ENCODE peak calls at places on chromosomes 16 and 17, in six cellular contexts. W is AG08395; M is HFF-Myc; N is activated T-helper 9 cell treated with anti-CD3 and anti-CD28 coated beads, Interleukin-2, amount 50 U/mL, for 16 hours; G is iPS DF 6.9; E is T-helper 1 cell. B is an unnamed sample.

GRCh38 chr16:67155305-67156145 is 4.2 kb downstream of the TRADD start:
- DNase-seq in W (peak; percentile 88), M (no peak), N (peak; percentile 76), G (no peak), E (peak; percentile 67), B (peak; percentile 72)

GRCh38 chr16:79601978-79602609 is 1.6 kb upstream of the MAF start:
- DNase-seq in W (peak; percentile 64), M (peak; percentile 31), N (peak; percentile 78), G (no peak), E (peak; percentile 61), B (peak; percentile 10)

GRCh38 chr16:19610200-19610599 is 54.7 kb downstream of the VPS35L start:
- DNase-seq in W (no peak), M (no peak), N (no peak), G (no peak), E (no peak), B (no peak)

GRCh38 chr17:83135692-83136091 is 56.3 kb downstream of the METRNL start:
- DNase-seq in W (no peak), M (no peak), N (no peak), G (no peak), E (no peak), B (no peak)

GRCh38 chr17:19398301-19399181 is 11.6 kb upstream of the MFAP4 start:
- DNase-seq in W (no peak), M (no peak), N (no peak), G (no peak), E (no peak), B (peak; percentile 83)

GRCh38 chr17:74446551-74447500 is 14.9 kb downstream of the GPRC5C start:
- DNase-seq in W (no peak), M (no peak), N (peak; percentile 35), G (no peak), E (no peak), B (no peak)

GRCh38 chr17:6269474-6269873 is 165.4 kb downstream of the AIPL1 start:
- DNase-seq in W (peak; percentile 44), M (no peak), N (no peak), G (no peak), E (no peak), B (peak; percentile 12)

GRCh38 chr16:81524382-81524781 is 79.8 kb downstream of the CMIP start:
- DNase-seq in W (no peak), M (no peak), N (peak; percentile 25), G (no peak), E (no peak), B (no peak)

GRCh38 chr17:46783031-46783593 is 35.4 kb downstream of the WNT3 start:
- DNase-seq in W (no peak), M (no peak), N (no peak), G (no peak), E (no peak), B (no peak)

GRCh38 chr17:74340470-74341023 is 14.5 kb downstream of the KIF19 start:
- DNase-seq in W (no peak), M (no peak), N (no peak), G (no peak), E (no peak), B (no peak)

GRCh38 chr17:42347198-42347597 is 41.0 kb downstream of the STAT3 start:
- DNase-seq in W (peak; percentile 83), M (peak; percentile 76), N (no peak), G (no peak), E (no peak), B (peak; percentile 80)

GRCh38 chr16:56616608-56617211 is 8.3 kb downstream of the MT2A start:
- DNase-seq in W (no peak), M (no peak), N (no peak), G (no peak), E (no peak), B (no peak)

GRCh38 chr17:62869885-62870580 is 61.9 kb upstream of the MARCHF10 start:
- DNase-seq in W (peak; percentile 89), M (peak; percentile 67), N (no peak), G (peak; percentile 87), E (no peak), B (peak; percentile 36)

GRCh38 chr16:67571981-67572431 is 9.7 kb downstream of the CTCF start:
- DNase-seq in W (peak; percentile 52), M (no peak), N (no peak), G (no peak), E (no peak), B (peak; percentile 79)

GRCh38 chr17:79565606-79566250 is 45.1 kb downstream of the RBFOX3 start:
- DNase-seq in W (no peak), M (no peak), N (no peak), G (no peak), E (no peak), B (no peak)

GRCh38 chr17:29572691-29573557 is 4.4 kb downstream of the TP53I13 start:
- DNase-seq in W (peak; percentile 70), M (no peak), N (peak; percentile 58), G (no peak), E (no peak), B (peak; percentile 54)

GRCh38 chr17:35841505-35841904 is 27.2 kb downstream of the HEATR9 start:
- DNase-seq in W (peak; percentile 19), M (no peak), N (no peak), G (no peak), E (no peak), B (peak; percentile 31)

GRCh38 chr16:69906838-69907301 is 44.3 kb upstream of the CLEC18A start:
- DNase-seq in W (peak; percentile 53), M (peak; percentile 75), N (no peak), G (no peak), E (no peak), B (peak; percentile 72)

GRCh38 chr17:77271421-77271820 is 130.7 kb downstream of the SEC14L1 start:
- DNase-seq in W (no peak), M (no peak), N (no peak), G (no peak), E (no peak), B (no peak)

GRCh38 chr17:2880050-2880449 is 83.8 kb downstream of the RAP1GAP2 start:
- DNase-seq in W (no peak), M (no peak), N (no peak), G (no peak), E (no peak), B (no peak)

GRCh38 chr16:73329363-73330306 is 281.7 kb upstream of the ZFHX3 start:
- DNase-seq in W (no peak), M (no peak), N (no peak), G (no peak), E (no peak), B (no peak)